ENCODE peak calls at places on chromosome 19, in four cellular contexts. One of them, this sample, is unnamed.

GRCh38 chr19:38064661-38065425 is 157.8 kb downstream of the SIPA1L3 start:
- DNase-seq in Karpas-422: peak; percentile 81
- DNase-seq in neural progenitor cell: no peak
- DNase-seq in PC-3: no peak
- DNase-seq in this sample: no peak

GRCh38 chr19:5832049-5832448 is 7.5 kb downstream of the FUT6 start:
- DNase-seq in Karpas-422: no peak
- DNase-seq in neural progenitor cell: no peak
- DNase-seq in PC-3: no peak
- DNase-seq in this sample: no peak

GRCh38 chr19:31338069-31338767 is 11.0 kb downstream of the TSHZ3 start:
- DNase-seq in neural progenitor cell: peak; percentile 88
- DNase-seq in Karpas-422: peak; percentile 67
- DNase-seq in PC-3: no peak
- DNase-seq in this sample: peak; percentile 91

GRCh38 chr19:10009269-10009665 is 1.0 kb downstream of the COL5A3 start:
- DNase-seq in neural progenitor cell: peak; percentile 89
- DNase-seq in PC-3: peak; percentile 27
- DNase-seq in Karpas-422: peak; percentile 65
- DNase-seq in this sample: peak; percentile 93

GRCh38 chr19:8305798-8306197 is 2.4 kb downstream of the CD320 start:
- DNase-seq in neural progenitor cell: no peak
- DNase-seq in Karpas-422: no peak
- DNase-seq in PC-3: no peak
- DNase-seq in this sample: no peak

GRCh38 chr19:18932216-18932841 is 8.7 kb downstream of the HOMER3 start:
- DNase-seq in Karpas-422: peak; percentile 96
- DNase-seq in neural progenitor cell: peak; percentile 97
- DNase-seq in PC-3: peak; percentile 29
- DNase-seq in this sample: peak; percentile 99

GRCh38 chr19:56477429-56478338 is 539 bp upstream of the ZNF667 start:
- DNase-seq in neural progenitor cell: peak; percentile 90
- DNase-seq in Karpas-422: no peak
- DNase-seq in PC-3: peak; percentile 86
- DNase-seq in this sample: peak; percentile 93

GRCh38 chr19:31066385-31066784 is 282.9 kb downstream of the TSHZ3 start:
- DNase-seq in Karpas-422: no peak
- DNase-seq in PC-3: peak; percentile 40
- DNase-seq in neural progenitor cell: no peak
- DNase-seq in this sample: no peak

GRCh38 chr19:38848299-38849146 is 1.3 kb downstream of the HNRNPL start:
- DNase-seq in PC-3: no peak
- DNase-seq in neural progenitor cell: no peak
- DNase-seq in Karpas-422: peak; percentile 40
- DNase-seq in this sample: peak; percentile 40

GRCh38 chr19:18456974-18457373 is 19.0 kb upstream of the ISYNA1 start:
- DNase-seq in neural progenitor cell: no peak
- DNase-seq in Karpas-422: no peak
- DNase-seq in PC-3: no peak
- DNase-seq in this sample: no peak

GRCh38 chr19:33134571-33135041 is 2.7 kb downstream of the WDR88 start:
- DNase-seq in Karpas-422: no peak
- DNase-seq in PC-3: no peak
- DNase-seq in neural progenitor cell: peak; percentile 50
- DNase-seq in this sample: peak; percentile 80

GRCh38 chr19:19064098-19064722 is 416 bp downstream of the SLC25A42 start:
- DNase-seq in PC-3: no peak
- DNase-seq in Karpas-422: no peak
- DNase-seq in neural progenitor cell: no peak
- DNase-seq in this sample: no peak

GRCh38 chr19:28619842-28620429 is 593.0 kb downstream of the UQCRFS1 start:
- DNase-seq in Karpas-422: no peak
- DNase-seq in PC-3: no peak
- DNase-seq in neural progenitor cell: no peak
- DNase-seq in this sample: no peak

GRCh38 chr19:47663435-47663910 is 49.7 kb upstream of the EHD2 start:
- DNase-seq in neural progenitor cell: no peak
- DNase-seq in PC-3: peak; percentile 89
- DNase-seq in Karpas-422: no peak
- DNase-seq in this sample: no peak

GRCh38 chr19:15187026-15188007 is 13.5 kb downstream of the NOTCH3 start:
- DNase-seq in Karpas-422: peak; percentile 77
- DNase-seq in neural progenitor cell: no peak
- DNase-seq in PC-3: peak; percentile 19
- DNase-seq in this sample: peak; percentile 77

GRCh38 chr19:16849168-16849567 is 20.0 kb downstream of the SIN3B start:
- DNase-seq in PC-3: peak; percentile 98
- DNase-seq in Karpas-422: no peak
- DNase-seq in neural progenitor cell: no peak
- DNase-seq in this sample: no peak

GRCh38 chr19:7986321-7987083 is 18.9 kb downstream of the ELAVL1 start:
- DNase-seq in PC-3: peak; percentile 94
- DNase-seq in Karpas-422: no peak
- DNase-seq in neural progenitor cell: no peak
- DNase-seq in this sample: no peak

GRCh38 chr19:38736413-38737280 is 7.6 kb downstream of the CAPN12 start:
- DNase-seq in Karpas-422: peak; percentile 76
- DNase-seq in PC-3: peak; percentile 65
- DNase-seq in neural progenitor cell: peak; percentile 84
- DNase-seq in this sample: peak; percentile 95

GRCh38 chr19:47778089-47778953 is at the start of gene SELENOW:
- DNase-seq in neural progenitor cell: peak; percentile 92
- DNase-seq in PC-3: peak; percentile 67
- DNase-seq in Karpas-422: peak; percentile 76
- DNase-seq in this sample: peak; percentile 94

GRCh38 chr19:55484571-55485438 is at the start of gene NAT14:
- DNase-seq in PC-3: peak; percentile 57
- DNase-seq in neural progenitor cell: peak; percentile 95
- DNase-seq in Karpas-422: peak; percentile 95
- DNase-seq in this sample: peak; percentile 96

GRCh38 chr19:17720487-17720839 is 1.2 kb downstream of the MAP1S start:
- DNase-seq in neural progenitor cell: no peak
- DNase-seq in PC-3: no peak
- DNase-seq in Karpas-422: no peak
- DNase-seq in this sample: no peak

GRCh38 chr19:48558018-48558684 is 6.2 kb downstream of the SULT2B1 start:
- DNase-seq in neural progenitor cell: no peak
- DNase-seq in Karpas-422: no peak
- DNase-seq in PC-3: peak; percentile 75
- DNase-seq in this sample: peak; percentile 80

GRCh38 chr19:41871573-41872383 is 5.3 kb upstream of the CD79A start:
- DNase-seq in Karpas-422: peak; percentile 62
- DNase-seq in PC-3: no peak
- DNase-seq in neural progenitor cell: no peak
- DNase-seq in this sample: peak; percentile 74

GRCh38 chr19:6866646-6867255 is 20.6 kb upstream of the ADGRE1 start:
- DNase-seq in PC-3: peak; percentile 19
- DNase-seq in neural progenitor cell: no peak
- DNase-seq in Karpas-422: no peak
- DNase-seq in this sample: no peak

GRCh38 chr19:55549500-55550320 is 4.4 kb upstream of the SBK3 start:
- DNase-seq in neural progenitor cell: peak; percentile 88
- DNase-seq in Karpas-422: no peak
- DNase-seq in PC-3: peak; percentile 81
- DNase-seq in this sample: peak; percentile 83

GRCh38 chr19:47768604-47769003 is 9.9 kb upstream of the SELENOW start:
- DNase-seq in Karpas-422: no peak
- DNase-seq in neural progenitor cell: no peak
- DNase-seq in PC-3: no peak
- DNase-seq in this sample: peak; percentile 54

GRCh38 chr19:48354332-48354992 is 9.3 kb downstream of the TMEM143 start:
- DNase-seq in PC-3: peak; percentile 68
- DNase-seq in Karpas-422: no peak
- DNase-seq in neural progenitor cell: no peak
- DNase-seq in this sample: no peak

GRCh38 chr19:17079710-17080440 is 4.3 kb downstream of the MYO9B start:
- DNase-seq in Karpas-422: peak; percentile 46
- DNase-seq in neural progenitor cell: peak; percentile 85
- DNase-seq in PC-3: peak; percentile 96
- DNase-seq in this sample: no peak

GRCh38 chr19:8884416-8884815 is 52.2 kb downstream of the MBD3L1 start:
- DNase-seq in neural progenitor cell: no peak
- DNase-seq in Karpas-422: no peak
- DNase-seq in PC-3: no peak
- DNase-seq in this sample: no peak

GRCh38 chr19:28424041-28424440 is 788.9 kb downstream of the UQCRFS1 start:
- DNase-seq in Karpas-422: no peak
- DNase-seq in neural progenitor cell: peak; percentile 64
- DNase-seq in PC-3: no peak
- DNase-seq in this sample: peak; percentile 83

GRCh38 chr19:52993342-52994178 is 20.2 kb upstream of the ERVV-1 start:
- DNase-seq in Karpas-422: peak; percentile 90
- DNase-seq in neural progenitor cell: peak; percentile 96
- DNase-seq in PC-3: peak; percentile 79
- DNase-seq in this sample: peak; percentile 91

GRCh38 chr19:39385629-39386411 is 5.1 kb downstream of the PAF1 start:
- DNase-seq in Karpas-422: peak; percentile 44
- DNase-seq in neural progenitor cell: no peak
- DNase-seq in PC-3: no peak
- DNase-seq in this sample: no peak

GRCh38 chr19:872266-872951 is 12.9 kb downstream of the CFD start:
- DNase-seq in neural progenitor cell: peak; percentile 85
- DNase-seq in PC-3: peak; percentile 45
- DNase-seq in Karpas-422: peak; percentile 95
- DNase-seq in this sample: peak; percentile 88

GRCh38 chr19:50983625-50984292 is at the start of gene KLK7:
- DNase-seq in neural progenitor cell: no peak
- DNase-seq in PC-3: no peak
- DNase-seq in Karpas-422: no peak
- DNase-seq in this sample: peak; percentile 60
- H3K4me3 ChIP-seq in neural progenitor cell: no peak within 1 kb of the TSS
- H3K4me3 ChIP-seq in PC-3: peak within 1 kb of the TSS; percentile 16
- H3K4me3 ChIP-seq in Karpas-422: no peak within 1 kb of the TSS
- H3K4me3 ChIP-seq in this sample: no peak within 1 kb of the TSS

GRCh38 chr19:3397266-3398022 is 31.1 kb downstream of the NFIC start:
- DNase-seq in neural progenitor cell: peak; percentile 30
- DNase-seq in PC-3: no peak
- DNase-seq in Karpas-422: no peak
- DNase-seq in this sample: peak; percentile 66
- H3K9ac ChIP-seq in neural progenitor cell: no peak overlapping the region
- H3K9ac ChIP-seq in PC-3: no peak overlapping the region
- H3K9ac ChIP-seq in Karpas-422: no peak overlapping the region
- H3K9ac ChIP-seq in this sample: no peak overlapping the region

GRCh38 chr19:11652492-11652891 is 55.2 kb downstream of the ZNF627 start:
- DNase-seq in neural progenitor cell: no peak
- DNase-seq in Karpas-422: no peak
- DNase-seq in PC-3: no peak
- DNase-seq in this sample: no peak

GRCh38 chr19:11656535-11656934 is 59.3 kb downstream of the ZNF627 start:
- DNase-seq in Karpas-422: no peak
- DNase-seq in neural progenitor cell: no peak
- DNase-seq in PC-3: no peak
- DNase-seq in this sample: no peak

GRCh38 chr19:11649941-11650340 is 52.7 kb downstream of the ZNF627 start:
- DNase-seq in neural progenitor cell: no peak
- DNase-seq in PC-3: no peak
- DNase-seq in Karpas-422: no peak
- DNase-seq in this sample: no peak

GRCh38 chr19:11652056-11652455 is 54.8 kb downstream of the ZNF627 start:
- DNase-seq in Karpas-422: no peak
- DNase-seq in neural progenitor cell: no peak
- DNase-seq in PC-3: no peak
- DNase-seq in this sample: no peak

DNA sequence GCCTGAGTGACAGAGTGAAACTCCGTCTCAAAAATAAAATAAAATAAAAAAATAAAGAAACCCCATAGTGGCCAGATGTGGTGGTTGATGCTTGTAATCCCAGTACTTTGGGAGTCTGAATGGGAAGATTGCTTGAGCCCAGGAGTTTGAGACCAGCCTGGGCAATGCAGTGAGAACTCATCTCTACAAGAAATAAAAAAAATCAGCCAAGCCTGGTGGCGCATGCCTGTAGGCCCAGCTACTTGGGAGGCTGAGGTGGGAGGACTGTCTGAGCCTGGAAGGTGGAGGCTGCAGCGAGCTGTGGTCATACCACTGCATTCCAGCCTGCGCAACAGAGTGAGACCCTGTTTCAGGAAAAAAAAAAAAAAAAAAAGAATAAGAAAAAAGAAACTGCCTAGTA is 53.8 kb downstream of the ZNF627 start:
- DNase-seq in Karpas-422: no peak
- DNase-seq in PC-3: no peak
- DNase-seq in neural progenitor cell: no peak
- DNase-seq in this sample: no peak
- H3K4me3 ChIP-seq in Karpas-422: no peak overlapping the region
- H3K4me3 ChIP-seq in PC-3: no peak overlapping the region
- H3K4me3 ChIP-seq in neural progenitor cell: no peak overlapping the region
- H3K4me3 ChIP-seq in this sample: no peak overlapping the region

DNA sequence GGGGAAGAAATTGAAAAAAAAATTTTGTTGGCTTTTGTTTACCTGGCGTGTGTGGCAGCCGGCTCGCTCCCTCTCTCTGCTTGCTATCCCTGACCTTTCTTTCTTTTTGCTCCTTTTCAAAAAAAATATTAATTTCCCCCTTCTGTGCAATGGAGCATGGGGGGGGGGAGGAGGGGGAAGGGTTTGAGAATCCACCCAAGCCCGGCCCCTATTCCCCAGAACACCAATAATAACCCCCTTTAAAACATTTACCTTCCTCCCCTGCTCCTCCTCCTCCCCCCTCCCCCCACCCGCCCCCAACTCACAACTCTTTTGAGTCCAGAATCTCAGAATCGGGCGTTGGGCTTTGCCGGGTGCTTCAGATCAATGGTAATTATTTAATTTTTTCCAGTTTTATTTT is 28.4 kb downstream of the NFIX start:
- DNase-seq in neural progenitor cell: no peak
- DNase-seq in PC-3: peak; percentile 28
- DNase-seq in Karpas-422: no peak
- DNase-seq in this sample: no peak
- H3K9ac ChIP-seq in neural progenitor cell: no peak overlapping the region
- H3K9ac ChIP-seq in PC-3: peak overlapping the region; percentile 72
- H3K9ac ChIP-seq in Karpas-422: no peak overlapping the region
- H3K9ac ChIP-seq in this sample: no peak overlapping the region

GRCh38 chr19:45418812-45419211 is 4.9 kb downstream of the ERCC1 start:
- DNase-seq in Karpas-422: no peak
- DNase-seq in neural progenitor cell: no peak
- DNase-seq in PC-3: no peak
- DNase-seq in this sample: no peak
- H3K4me3 ChIP-seq in Karpas-422: peak overlapping the region; percentile 57
- H3K4me3 ChIP-seq in neural progenitor cell: no peak overlapping the region
- H3K4me3 ChIP-seq in PC-3: no peak overlapping the region
- H3K4me3 ChIP-seq in this sample: no peak overlapping the region

GRCh38 chr19:58053480-58054156 is 5.5 kb upstream of the ZNF135 start:
- DNase-seq in PC-3: no peak
- DNase-seq in Karpas-422: no peak
- DNase-seq in neural progenitor cell: no peak
- DNase-seq in this sample: no peak
- H3K9ac ChIP-seq in PC-3: no peak overlapping the region
- H3K9ac ChIP-seq in Karpas-422: no peak overlapping the region
- H3K9ac ChIP-seq in neural progenitor cell: no peak overlapping the region
- H3K9ac ChIP-seq in this sample: no peak overlapping the region

GRCh38 chr19:2587001-2587719 is 111.2 kb downstream of the GADD45B start:
- DNase-seq in Karpas-422: no peak
- DNase-seq in neural progenitor cell: peak; percentile 30
- DNase-seq in PC-3: no peak
- DNase-seq in this sample: peak; percentile 83
- H3K4me3 ChIP-seq in Karpas-422: no peak overlapping the region
- H3K4me3 ChIP-seq in neural progenitor cell: no peak overlapping the region
- H3K4me3 ChIP-seq in PC-3: no peak overlapping the region
- H3K4me3 ChIP-seq in this sample: no peak overlapping the region